ENCODE peak calls at places on chromosomes 1 and 21, in ten cellular contexts. U is IMR-90, T is HCT116, E is fibroblast of lung, K is neural progenitor cell, Y is mesenchymal stem cell, Q is mammary epithelial cell, M is GM23248, P is astrocyte, J is keratinocyte. O is an unnamed sample. For H3K4me1, the result is how much of the 10 kb centered on the place peaks cover.

GRCh38 chr1:14522331-14523241 is 75.9 kb upstream of the KAZN start:
- DNase-seq in T (no peak), M (peak), P (peak), Y (no peak), E (peak), U (peak), J (peak), K (peak), Q (peak), O (no peak)

GRCh38 chr1:7172804-7173203 is 387.6 kb downstream of the CAMTA1 start:
- DNase-seq in J (no peak), Y (no peak), T (no peak), M (no peak), U (no peak), E (no peak), K (no peak), P (no peak), Q (no peak), O (no peak)

GRCh38 chr1:39398278-39399010 is 93.0 kb upstream of the BMP8A start:
- DNase-seq in U (peak), E (peak), P (peak), K (peak), Q (peak), Y (peak), J (peak), T (peak), M (peak), O (peak)

GRCh38 chr1:93995837-93996526 is 86.8 kb upstream of the GCLM start:
- DNase-seq in M (peak), Y (no peak), Q (no peak), T (no peak), P (no peak), E (no peak), J (no peak), K (no peak), U (no peak), O (peak)

GRCh38 chr1:21843208-21843607 is 31.1 kb downstream of the LDLRAD2 start:
- DNase-seq in P (no peak), Q (no peak), M (no peak), T (no peak), J (no peak), U (no peak), K (no peak), E (no peak), Y (no peak), O (no peak)

GRCh38 chr1:33418811-33419210 is 12.1 kb downstream of the PHC2 start:
- DNase-seq in E (no peak), J (no peak), Q (no peak), M (no peak), P (no peak), K (no peak), Y (no peak), U (no peak), T (no peak), O (no peak)

GRCh38 chr1:189289346-189289745 is 1188.3 kb downstream of the BRINP3 start:
- DNase-seq in J (no peak), M (no peak), P (no peak), E (no peak), K (no peak), Q (no peak), Y (no peak), U (no peak), T (no peak), O (no peak)

GRCh38 chr1:206489980-206490534 is 17.3 kb upstream of the RASSF5 start:
- DNase-seq in K (peak), Q (peak), P (peak), M (peak), U (peak), J (no peak), E (peak), Y (peak), T (no peak), O (peak)

GRCh38 chr1:7430646-7431045 is 340.4 kb upstream of the VAMP3 start:
- DNase-seq in M (peak), E (no peak), Q (no peak), P (no peak), T (no peak), U (no peak), Y (no peak), K (no peak), J (no peak), O (no peak)

GRCh38 chr1:117607471-117607870 is 1.6 kb downstream of the TENT5C start:
- DNase-seq in J (no peak), U (no peak), K (peak), Y (peak), P (peak), M (no peak), E (no peak), Q (peak), T (no peak), O (peak)

GRCh38 chr1:151763990-151764389 is 694 bp upstream of the MRPL9 start:
- DNase-seq in J (no peak), U (no peak), Y (no peak), K (no peak), M (peak), T (no peak), Q (no peak), E (peak), P (no peak), O (no peak)

GRCh38 chr1:244583358-244583757 is 69.6 kb upstream of the DESI2 start:
- DNase-seq in Y (no peak), P (no peak), T (no peak), E (no peak), U (no peak), Q (no peak), K (no peak), M (no peak), J (no peak), O (no peak)

GRCh38 chr1:201021333-201022177 is 2.0 kb downstream of the KIF21B start:
- DNase-seq in Q (no peak), Y (no peak), P (no peak), J (no peak), E (no peak), K (peak), T (no peak), M (no peak), U (no peak), O (peak)

GRCh38 chr1:200305806-200306205 is 104.0 kb downstream of the ZNF281 start:
- DNase-seq in M (no peak), Y (no peak), K (no peak), J (no peak), U (no peak), E (no peak), T (no peak), P (no peak), Q (no peak), O (no peak)

GRCh38 chr21:37886120-37886519 is 30.1 kb downstream of the KCNJ6 start:
- DNase-seq in J (no peak), K (no peak), Y (no peak), M (no peak), T (no peak), P (no peak), U (no peak), E (no peak), Q (no peak), O (no peak)

GRCh38 chr1:54289939-54290233 is 89.9 kb downstream of the MRPL37 start:
- DNase-seq in Q (no peak), J (no peak), Y (no peak), T (no peak), E (no peak), U (no peak), M (peak), K (no peak), P (no peak), O (no peak)

GRCh38 chr1:183995322-183996035 is 42.0 kb downstream of the COLGALT2 start:
- DNase-seq in Q (no peak), J (no peak), E (peak), K (peak), U (peak), M (no peak), Y (peak), P (no peak), T (no peak), O (no peak)

GRCh38 chr1:34409689-34410229 is 233.1 kb downstream of the C1orf94 start:
- DNase-seq in U (no peak), E (no peak), M (no peak), Q (no peak), J (no peak), Y (no peak), T (no peak), K (no peak), P (no peak), O (no peak)

GRCh38 chr1:10398278-10398733 is 558 bp upstream of the PGD start:
- DNase-seq in E (no peak), K (no peak), Y (no peak), M (no peak), T (no peak), U (no peak), Q (no peak), J (no peak), P (no peak), O (no peak)

GRCh38 chr1:48939828-48940227 is 163.1 kb upstream of the BEND5 start:
- DNase-seq in Q (no peak), U (no peak), E (no peak), P (no peak), J (no peak), K (no peak), T (no peak), M (no peak), Y (no peak), O (no peak)

GRCh38 chr1:235739124-235739523 is 89.5 kb upstream of the GNG4 start:
- DNase-seq in E (peak), P (peak), Q (peak), U (peak), K (no peak), J (no peak), T (no peak), M (peak), Y (peak), O (no peak)

GRCh38 chr1:184595609-184596008 is 159.0 kb downstream of the EDEM3 start:
- DNase-seq in K (no peak), E (peak), Y (peak), U (peak), M (peak), J (peak), Q (peak), T (no peak), P (peak), O (no peak)

GRCh38 chr1:20178634-20179368 is 7.1 kb upstream of the UBXN10 start:
- DNase-seq in T (no peak), M (no peak), P (no peak), E (no peak), Q (no peak), J (no peak), K (no peak), U (no peak), Y (no peak), O (no peak)

GRCh38 chr21:34732388-34732821 is 63.6 kb downstream of the CLIC6 start:
- DNase-seq in J (peak), Y (no peak), E (no peak), K (no peak), T (no peak), U (no peak), Q (peak), P (peak), M (peak), O (no peak)

GRCh38 chr1:171226757-171227370 is 21.4 kb upstream of the FMO1 start:
- DNase-seq in M (peak), Y (peak), J (peak), Q (peak), P (peak), T (peak), U (peak), E (peak), K (peak), O (no peak)

GRCh38 chr1:95197616-95198252 is 36.3 kb upstream of the RWDD3 start:
- DNase-seq in Q (peak), E (peak), J (no peak), Y (peak), P (peak), M (peak), K (peak), T (no peak), U (peak), O (no peak)

GRCh38 chr1:6185151-6185550 is 5.0 kb upstream of the CHD5 start:
- DNase-seq in Y (peak), M (peak), P (peak), U (peak), Q (peak), J (no peak), E (peak), T (no peak), K (no peak), O (no peak)

GRCh38 chr1:234989019-234989418 is 139.6 kb downstream of the TOMM20 start:
- DNase-seq in Y (peak), Q (no peak), J (no peak), M (peak), T (no peak), U (peak), E (no peak), P (no peak), K (no peak), O (no peak)

GRCh38 chr21:41952568-41953248 is 1.1 kb downstream of the C2CD2 start:
- DNase-seq in K (peak), U (peak), M (no peak), Y (peak), T (no peak), P (no peak), J (no peak), Q (peak), E (no peak), O (no peak)

GRCh38 chr1:32701951-32702598 is 495 bp downstream of the SYNC start:
- DNase-seq in U (peak), Q (no peak), E (peak), T (no peak), P (peak), J (no peak), K (peak), Y (peak), M (peak), O (no peak)

GRCh38 chr1:10640079-10640578 is 156.3 kb downstream of the CASZ1 start:
- DNase-seq in T (no peak), J (no peak), Q (no peak), Y (no peak), P (no peak), K (peak), E (no peak), U (no peak), M (no peak), O (no peak)

GRCh38 chr1:151058682-151059341 is 610 bp downstream of the CDC42SE1 start:
- DNase-seq in K (peak), Q (peak), E (peak), U (peak), M (peak), J (no peak), Y (peak), T (no peak), P (no peak), O (peak)

GRCh38 chr1:84442256-84442655 is 36.8 kb upstream of the RPF1 start:
- DNase-seq in K (peak), P (peak), Q (peak), M (peak), U (peak), J (peak), E (peak), T (peak), Y (peak), O (peak)

GRCh38 chr1:223212441-223212840 is 69.4 kb upstream of the TLR5 start:
- DNase-seq in J (no peak), K (no peak), Q (no peak), Y (no peak), U (no peak), P (no peak), E (no peak), M (no peak), T (no peak), O (no peak)

GRCh38 chr1:217717959-217718358 is 86.8 kb downstream of the SPATA17 start:
- DNase-seq in Y (no peak), U (no peak), Q (no peak), P (no peak), K (no peak), J (no peak), M (no peak), T (no peak), E (no peak), O (no peak)

GRCh38 chr1:34425785-34426184 is 249.1 kb downstream of the C1orf94 start:
- DNase-seq in T (no peak), U (no peak), Q (no peak), M (no peak), Y (no peak), J (no peak), P (no peak), E (no peak), K (no peak), O (no peak)

GRCh38 chr1:218755128-218755527 is 410.0 kb downstream of the TGFB2 start:
- DNase-seq in T (no peak), J (no peak), Q (no peak), E (no peak), M (no peak), K (no peak), Y (peak), U (no peak), P (no peak), O (no peak)

GRCh38 chr1:185393205-185393604 is 76.2 kb upstream of the IVNS1ABP start:
- DNase-seq in J (no peak), K (no peak), Y (no peak), Q (peak), T (no peak), U (no peak), P (no peak), E (no peak), M (no peak), O (no peak)

GRCh38 chr1:216600730-216601426 is 122.4 kb downstream of the ESRRG start:
- DNase-seq in Q (peak), P (peak), E (peak), K (peak), U (peak), T (no peak), Y (peak), J (no peak), M (peak), O (peak)
- H3K4me3 ChIP-seq in Q (peak), P (peak), E (peak), K (peak), U (peak), T (no peak), Y (peak), J (peak), M (peak), O (peak)

GRCh38 chr1:228486596-228487335 is 416 bp upstream of the RNF187 start:
- DNase-seq in U (peak), T (peak), K (peak), Q (peak), M (peak), P (peak), Y (peak), J (peak), E (peak), O (peak)
- H3K4me1 ChIP-seq in U (under half), T (under half), K (under half), Q (under half), M (under half), P (under half), Y (under half), J (under half), E (under half), O (under half)

DNA sequence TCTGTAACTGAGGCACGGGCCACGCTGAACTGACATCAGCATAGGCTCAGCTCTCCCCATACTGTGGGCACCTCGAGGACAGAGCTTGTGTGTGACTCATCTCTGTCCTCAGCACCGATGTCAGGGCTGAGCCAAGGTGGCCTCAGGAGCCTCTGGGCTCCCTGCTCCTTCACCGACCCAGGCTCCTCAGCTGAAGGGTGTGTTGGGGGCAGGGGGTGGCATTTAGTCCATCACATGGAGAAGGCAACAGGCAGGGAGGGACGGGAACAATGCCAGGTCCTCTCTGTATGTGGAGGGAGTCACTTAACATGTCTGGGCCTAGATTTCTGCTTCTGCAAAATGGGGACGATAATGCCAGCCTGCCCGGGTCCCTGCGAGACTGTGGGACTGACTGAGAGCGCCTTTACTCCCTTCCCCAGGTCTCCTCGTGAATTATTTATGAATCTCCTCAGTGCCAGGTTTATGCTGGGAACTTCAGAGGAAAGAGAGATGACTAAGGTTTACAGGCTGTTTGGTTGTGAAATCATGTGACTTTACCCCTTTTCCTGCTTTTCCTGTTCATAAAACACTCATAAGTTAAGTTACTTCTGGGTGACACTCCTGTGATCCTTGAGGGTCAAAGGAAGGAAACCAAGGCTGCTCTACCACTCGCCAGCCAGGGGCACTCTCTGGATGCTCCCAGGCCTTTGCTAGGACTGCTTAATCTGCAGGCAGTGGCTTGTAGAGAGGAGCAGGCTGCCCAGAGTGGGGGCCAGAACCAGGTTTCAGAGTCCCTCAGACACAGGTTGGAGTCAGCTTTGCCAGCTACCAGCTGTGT is 16.2 kb downstream of the TTC39A start:
- DNase-seq in E (peak), Q (peak), Y (peak), J (peak), K (no peak), P (peak), M (peak), T (no peak), U (peak), O (peak)
- H2AFZ ChIP-seq in E (peak), Q (peak), Y (peak), J (peak), K (no peak), P (peak), M (peak), T (no peak), U (peak), O (peak)

GRCh38 chr1:212856755-212857154 is 1.3 kb upstream of the FLVCR1 start:
- DNase-seq in P (no peak), E (no peak), J (no peak), T (no peak), U (no peak), Y (no peak), K (no peak), M (no peak), Q (no peak), O (no peak)
- H3K4me3 ChIP-seq in P (peak), E (peak), J (no peak), T (peak), U (no peak), Y (peak), K (peak), M (peak), Q (no peak), O (peak)

DNA sequence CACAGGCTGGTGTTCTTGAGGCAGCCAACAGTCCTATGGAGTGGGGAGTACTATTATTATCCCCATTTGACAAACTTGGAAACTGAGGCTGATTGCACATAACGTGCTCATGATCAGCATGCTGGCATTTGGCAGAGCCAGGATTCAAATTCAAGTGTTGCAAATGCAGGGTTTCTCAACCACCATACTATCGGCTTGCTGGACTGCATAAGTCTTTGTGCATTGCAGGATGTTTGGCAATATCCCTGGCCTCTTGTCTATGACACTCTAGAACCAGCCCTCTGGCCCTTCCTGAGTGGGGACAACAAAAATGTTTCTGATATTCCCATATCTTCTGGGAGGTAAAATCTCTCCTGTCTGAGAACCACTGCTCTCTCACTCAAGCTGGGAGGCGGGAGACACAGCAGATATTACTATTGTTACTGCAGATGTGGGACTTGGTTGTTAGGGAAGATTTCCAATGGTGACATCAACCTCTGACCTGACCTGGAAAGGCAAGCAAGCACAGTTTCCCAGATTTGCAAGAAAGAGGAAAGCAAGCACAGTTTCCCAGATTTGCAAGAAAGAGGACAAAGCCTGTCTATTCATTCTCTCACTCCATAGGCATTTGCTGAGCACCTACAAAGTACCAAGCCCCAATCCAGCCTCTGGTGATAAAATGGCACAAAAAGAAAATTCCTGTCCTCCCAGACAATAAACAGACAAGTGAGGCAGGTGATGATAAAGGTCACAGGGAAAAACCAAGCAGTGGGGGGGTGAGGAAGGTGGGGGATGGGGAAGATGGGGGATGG is 1.0 kb upstream of the AADACL3 start:
- DNase-seq in T (no peak), U (no peak), M (no peak), Y (no peak), P (no peak), J (no peak), Q (no peak), E (no peak), K (no peak), O (no peak)
- H3K4me1 ChIP-seq in T (under half), U (under half), M (under half), Y (under half), P (under half), J (under half), Q (under half), E (under half), K (under half), O (under half)